ENCODE peak calls at places on chromosomes 5 and 9, in eight cellular contexts. X is AG10803, A is GM13976, V is tibial nerve, K is Peyer's patch, D is psoas muscle, O is A549, U is mucosa of descending colon. R is an unnamed sample.

GRCh38 chr9:72596451-72597180 is 75.2 kb downstream of the TMC1 start:
- DNase-seq in X (peak), A (no peak), V (no peak), K (no peak), D (no peak), O (no peak), U (no peak), R (no peak)

GRCh38 chr9:98521141-98521540 is 187.6 kb downstream of the GABBR2 start:
- DNase-seq in X (peak), A (no peak), V (no peak), K (no peak), D (no peak), O (no peak), U (no peak), R (no peak)

GRCh38 chr5:79518718-79519117 is 4.8 kb upstream of the HOMER1 start:
- DNase-seq in X (no peak), A (no peak), V (no peak), K (no peak), D (no peak), O (no peak), U (no peak), R (no peak)

GRCh38 chr9:89350988-89351557 is 32.8 kb downstream of the SECISBP2 start:
- DNase-seq in X (no peak), A (no peak), V (no peak), K (no peak), D (no peak), O (no peak), U (no peak), R (no peak)

GRCh38 chr5:169945831-169946261 is 34.4 kb downstream of the INSYN2B start:
- DNase-seq in X (peak), A (no peak), V (no peak), K (no peak), D (no peak), O (peak), U (no peak), R (no peak)

GRCh38 chr5:151039665-151040064 is 19.3 kb downstream of the GPX3 start:
- DNase-seq in X (no peak), A (no peak), V (no peak), K (no peak), D (peak), O (no peak), U (no peak), R (no peak)

GRCh38 chr9:13213998-13214397 is 65.5 kb downstream of the MPDZ start:
- DNase-seq in X (no peak), A (no peak), V (no peak), K (no peak), D (no peak), O (no peak), U (no peak), R (no peak)

GRCh38 chr5:58071566-58071965 is 388.3 kb downstream of the PLK2 start:
- DNase-seq in X (no peak), A (no peak), V (no peak), K (no peak), D (no peak), O (no peak), U (no peak), R (no peak)

GRCh38 chr5:1542755-1543154 is 19.0 kb upstream of the LPCAT1 start:
- DNase-seq in X (peak), A (no peak), V (no peak), K (no peak), D (peak), O (peak), U (no peak), R (no peak)

GRCh38 chr5:65021527-65022226 is 252.9 kb downstream of the CWC27 start:
- DNase-seq in X (no peak), A (no peak), V (no peak), K (no peak), D (no peak), O (no peak), U (no peak), R (no peak)

GRCh38 chr5:143499480-143500114 is 96.1 kb upstream of the NR3C1 start:
- DNase-seq in X (no peak), A (no peak), V (no peak), K (no peak), D (no peak), O (peak), U (no peak), R (no peak)

GRCh38 chr5:171149333-171149732 is 159.7 kb upstream of the TLX3 start:
- DNase-seq in X (no peak), A (no peak), V (no peak), K (no peak), D (no peak), O (no peak), U (no peak), R (no peak)

GRCh38 chr5:141513627-141514329 is 24.9 kb downstream of the PCDHGC5 start:
- DNase-seq in X (peak), A (peak), V (peak), K (peak), D (peak), O (no peak), U (peak), R (no peak)

GRCh38 chr9:88782931-88783451 is 208.3 kb upstream of the S1PR3 start:
- DNase-seq in X (peak), A (no peak), V (no peak), K (no peak), D (no peak), O (no peak), U (no peak), R (no peak)

GRCh38 chr9:30036558-30036957 is 2347.9 kb upstream of the ACO1 start:
- DNase-seq in X (no peak), A (no peak), V (no peak), K (no peak), D (no peak), O (no peak), U (no peak), R (no peak)

GRCh38 chr9:30039712-30040111 is 2344.7 kb upstream of the ACO1 start:
- DNase-seq in X (no peak), A (no peak), V (no peak), K (no peak), D (no peak), O (no peak), U (no peak), R (no peak)
- TF ChIP-seq CTCF in X (no peak), A (no peak), V (no peak), K (no peak), D (no peak), O (no peak), U (no peak), R (no peak)

GRCh38 chr5:50441479-50441815 is 359 bp upstream of the EMB start:
- DNase-seq in X (no peak), A (no peak), V (no peak), K (no peak), D (no peak), O (no peak), U (no peak), R (no peak)

GRCh38 chr5:50435131-50435530 is 6.0 kb downstream of the EMB start:
- DNase-seq in X (no peak), A (no peak), V (no peak), K (no peak), D (no peak), O (no peak), U (no peak), R (no peak)

GRCh38 chr5:50439221-50439620 is 1.9 kb downstream of the EMB start:
- DNase-seq in X (no peak), A (no peak), V (no peak), K (no peak), D (no peak), O (no peak), U (no peak), R (no peak)

GRCh38 chr5:50445281-50445949 is 4.3 kb upstream of the EMB start:
- DNase-seq in X (no peak), A (peak), V (no peak), K (peak), D (no peak), O (no peak), U (no peak), R (no peak)

GRCh38 chr5:50440651-50441478 is at the start of gene EMB:
- DNase-seq in X (peak), A (peak), V (no peak), K (peak), D (peak), O (peak), U (peak), R (no peak)
- TF ChIP-seq CTCF in X (no peak), A (peak), V (peak), K (peak), D (no peak), O (peak), U (no peak), R (peak)

GRCh38 chr5:43066231-43066798 is 26.2 kb upstream of the ANXA2R start:
- DNase-seq in X (peak), A (peak), V (no peak), K (peak), D (peak), O (peak), U (peak), R (no peak)
- TF ChIP-seq CTCF in X (no peak), A (no peak), V (no peak), K (no peak), D (no peak), O (no peak), U (no peak), R (no peak)

GRCh38 chr5:177497297-177498012 is at the start of gene PDLIM7:
- DNase-seq in X (peak), A (peak), V (peak), K (peak), D (peak), O (peak), U (peak), R (peak)
- TF ChIP-seq CTCF in X (peak), A (no peak), V (no peak), K (peak), D (no peak), O (no peak), U (no peak), R (no peak)

DNA sequence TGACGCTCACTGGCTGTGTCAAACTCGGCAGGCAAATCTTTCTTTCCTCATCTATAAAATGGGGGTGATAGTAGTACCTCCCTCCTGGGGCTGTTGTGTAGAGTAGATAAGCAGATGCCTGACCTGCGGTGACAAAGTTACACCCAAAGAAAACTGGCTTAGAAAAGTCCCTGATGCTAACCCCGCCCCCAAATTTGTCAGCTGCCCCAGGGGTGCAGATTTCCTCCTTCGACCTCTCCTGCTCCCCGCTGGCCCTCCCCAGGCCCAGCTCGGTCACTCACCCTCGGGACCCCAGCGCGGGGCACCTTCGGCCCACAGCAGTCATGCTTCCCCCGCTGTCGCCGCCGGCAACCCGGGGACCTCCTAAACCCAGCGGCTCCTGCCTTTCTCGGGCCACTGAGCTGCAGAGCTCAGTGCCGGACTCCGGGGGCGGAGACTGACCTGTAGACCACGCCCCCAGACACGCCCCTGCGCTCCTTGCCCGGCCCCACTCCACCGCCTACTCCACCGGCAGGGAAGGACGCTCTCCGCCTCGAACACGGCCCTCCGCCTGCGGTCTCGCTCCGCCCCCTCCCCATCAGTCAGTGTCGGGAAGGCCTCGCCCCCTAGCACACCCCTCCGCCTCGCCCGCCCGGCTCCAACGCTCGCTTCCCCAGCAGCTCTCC is 7.4 kb downstream of the SH2D3C start:
- DNase-seq in X (peak), A (peak), V (peak), K (peak), D (peak), O (peak), U (peak), R (peak)
- TF ChIP-seq CTCF in X (no peak), A (no peak), V (no peak), K (no peak), D (no peak), O (no peak), U (no peak), R (no peak)

DNA sequence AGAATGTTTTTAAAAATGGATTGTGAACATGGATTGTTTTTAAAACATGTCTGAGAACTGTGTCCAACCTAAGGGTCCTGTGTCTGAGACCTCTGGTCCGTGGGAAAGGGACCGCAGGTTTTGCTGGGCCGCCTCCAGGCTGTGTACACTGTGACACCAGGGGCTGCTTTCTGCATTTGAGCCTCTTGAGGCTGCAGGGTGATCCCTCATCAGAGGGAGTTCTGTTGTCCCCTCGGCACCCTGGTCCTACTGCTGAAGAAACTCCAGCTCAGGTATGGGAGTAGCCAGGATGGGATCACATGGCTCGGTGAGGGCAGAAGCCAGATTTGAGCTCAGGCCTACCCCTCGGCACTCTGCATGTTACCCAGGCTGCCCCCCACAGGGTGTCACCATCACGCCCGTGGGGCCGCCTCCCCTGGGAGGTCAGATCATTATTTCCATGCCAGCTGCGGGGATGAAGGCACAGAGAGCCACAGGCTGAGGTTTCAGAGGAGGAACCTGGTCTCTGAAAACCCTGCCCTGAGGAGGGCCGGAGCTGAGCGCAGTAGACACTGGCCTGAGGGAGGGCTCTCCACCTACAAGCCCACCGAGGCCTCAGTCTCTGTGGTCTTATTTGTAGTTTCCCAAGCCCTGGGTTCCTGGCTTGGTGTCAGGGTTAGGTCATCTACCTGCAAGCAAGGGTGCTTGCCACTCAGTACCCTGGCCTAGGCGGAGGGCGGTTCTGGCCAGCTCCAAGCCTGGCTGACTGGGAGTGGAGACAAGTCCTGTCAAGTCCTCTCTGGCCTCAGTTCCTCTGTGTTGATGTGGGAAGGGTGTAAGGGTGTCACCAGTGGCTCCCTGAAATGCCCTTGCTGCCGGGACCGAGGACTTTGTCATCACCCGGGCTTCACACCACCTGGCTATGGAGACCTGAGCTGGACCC is 2.8 kb downstream of the PRR7 start:
- DNase-seq in X (no peak), A (no peak), V (no peak), K (no peak), D (no peak), O (no peak), U (no peak), R (no peak)
- TF ChIP-seq CTCF in X (no peak), A (no peak), V (no peak), K (no peak), D (no peak), O (no peak), U (no peak), R (no peak)

DNA sequence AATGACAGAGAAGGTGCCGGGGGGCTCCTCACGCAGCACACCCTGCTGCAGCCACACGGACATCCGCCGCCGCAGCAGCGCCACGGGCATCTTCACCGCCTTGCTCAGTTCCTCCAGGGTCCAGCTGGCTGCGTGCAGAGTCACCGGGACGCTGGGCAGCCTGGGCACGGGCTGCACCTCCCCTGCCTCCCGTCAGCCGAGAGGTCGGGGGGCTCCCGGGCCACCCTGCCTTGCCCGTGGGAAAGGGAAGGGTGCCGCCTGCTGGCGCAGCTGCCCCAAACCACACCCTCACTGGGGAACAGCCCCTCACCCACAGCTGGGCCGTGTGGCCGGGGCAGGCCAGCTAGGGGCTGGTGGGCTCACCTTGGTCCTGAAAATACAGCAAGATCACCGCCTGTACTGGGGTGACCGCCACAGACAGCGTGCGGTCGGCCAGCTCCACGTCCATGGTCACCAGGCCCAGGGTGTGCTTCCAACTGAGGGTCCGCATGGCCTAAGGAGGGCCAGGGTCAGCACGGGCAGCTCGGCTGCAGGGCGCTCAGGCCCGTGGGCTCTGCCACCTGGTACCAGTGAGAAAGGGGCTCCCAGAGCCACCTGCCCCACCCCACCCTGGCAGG is 3.6 kb upstream of the TMEM210 start:
- DNase-seq in X (no peak), A (peak), V (no peak), K (no peak), D (no peak), O (no peak), U (no peak), R (no peak)
- TF ChIP-seq CTCF in X (no peak), A (peak), V (no peak), K (peak), D (no peak), O (no peak), U (no peak), R (peak)

GRCh38 chr5:112445626-112446350 is 26.7 kb upstream of the EPB41L4A start:
- DNase-seq in X (no peak), A (no peak), V (no peak), K (no peak), D (no peak), O (no peak), U (no peak), R (no peak)
- TF ChIP-seq CTCF in X (no peak), A (no peak), V (no peak), K (no peak), D (no peak), O (no peak), U (no peak), R (no peak)

R was measured in D721Med.